ENCODE peak calls at places on chromosomes 16 and 17, in five cellular contexts. L is GF-D8; T is NCI-H774; Q is CD4-positive, CD25-positive, alpha-beta regulatory T cell; D is ACHN. Y is an unnamed sample.

GRCh38 chr16:54216268-54217187 is 70.1 kb downstream of the IRX3 start:
- DNase-seq in T (no peak), L (no peak), Q (no peak), D (no peak), Y (no peak)

GRCh38 chr16:72875291-72876036 is 172.5 kb downstream of the ZFHX3 start:
- DNase-seq in D (no peak), L (peak; percentile 34), Q (no peak), T (no peak), Y (no peak)

GRCh38 chr16:3431779-3432219 is 11.5 kb downstream of the ZNF597 start:
- DNase-seq in Q (peak; percentile 58), D (no peak), L (peak; percentile 56), T (no peak), Y (peak; percentile 6)

GRCh38 chr17:146546-146945 is 9.2 kb downstream of the SCGB1C2 start:
- DNase-seq in L (no peak), D (no peak), Q (no peak), T (no peak), Y (no peak)

GRCh38 chr16:84657229-84657837 is 9.0 kb downstream of the KLHL36 start:
- DNase-seq in Q (no peak), T (no peak), L (no peak), D (no peak), Y (no peak)

GRCh38 chr16:82874251-82874650 is 247.5 kb downstream of the CDH13 start:
- DNase-seq in Q (no peak), L (no peak), T (no peak), D (no peak), Y (no peak)

GRCh38 chr17:42519546-42520444 is 16.2 kb upstream of the NAGLU start:
- DNase-seq in L (peak; percentile 21), Q (no peak), D (peak; percentile 99), T (no peak), Y (no peak)

GRCh38 chr17:4199818-4200402 is 56.9 kb downstream of the CYB5D2 start:
- DNase-seq in T (no peak), Q (peak; percentile 38), D (peak; percentile 55), L (no peak), Y (peak; percentile 20)

GRCh38 chr17:43211480-43212402 is at the start of gene TMEM106A:
- DNase-seq in Q (peak; percentile 76), T (peak; percentile 81), D (peak; percentile 85), L (peak; percentile 53), Y (peak; percentile 73)

GRCh38 chr17:42920922-42921321 is 20.3 kb downstream of the G6PC1 start:
- DNase-seq in Q (no peak), D (no peak), T (peak; percentile 79), L (no peak), Y (no peak)

GRCh38 chr17:13513039-13513405 is 88.7 kb downstream of the HS3ST3A1 start:
- DNase-seq in L (no peak), D (no peak), Q (no peak), T (no peak), Y (no peak)

GRCh38 chr16:58393138-58393504 is 850 bp downstream of the GINS3 start:
- DNase-seq in L (no peak), T (no peak), Q (no peak), D (peak; percentile 19), Y (no peak)

GRCh38 chr16:27722892-27723450 is 173.0 kb downstream of the KATNIP start:
- DNase-seq in T (no peak), Q (no peak), L (no peak), D (no peak), Y (no peak)

Y was measured in naive B cell.